ENCODE peak calls at places on chromosomes 16 and 17, in five cellular contexts. C is activated naive CD4-positive, alpha-beta T cell; N is A549; G is stimulated activated CD4-positive, alpha-beta T cell treated with anti-CD3 and anti-CD28 coated beads, Interleukin-1b, Interleukin-23, amount 100 ng/mL, for 1 hour; P is heart left ventricle. E is an unnamed sample.

GRCh38 chr16:82694239-82694874 is 67.6 kb downstream of the CDH13 start:
- DNase-seq in C (no peak), N (no peak), P (no peak), G (no peak), E (no peak)

GRCh38 chr17:17443173-17443572 is 33.6 kb upstream of the MED9 start:
- DNase-seq in P (no peak), G (no peak), N (no peak), C (no peak), E (no peak)

GRCh38 chr17:15957206-15957605 is 12.3 kb downstream of the ADORA2B start:
- DNase-seq in G (no peak), P (no peak), C (no peak), N (no peak), E (no peak)

GRCh38 chr16:86824751-86825310 is 246.5 kb downstream of the FOXL1 start:
- DNase-seq in G (no peak), N (no peak), C (no peak), P (no peak), E (no peak)

GRCh38 chr17:57915980-57916757 is 39.0 kb downstream of the CUEDC1 start:
- DNase-seq in N (no peak), C (no peak), G (no peak), P (no peak), E (no peak)

GRCh38 chr17:72135546-72136325 is 14.9 kb downstream of the SOX9 start:
- DNase-seq in P (no peak), G (no peak), C (no peak), N (no peak), E (no peak)

GRCh38 chr16:1157639-1158455 is 4.9 kb downstream of the CACNA1H start:
- DNase-seq in N (no peak), C (no peak), G (no peak), P (peak), E (no peak)

GRCh38 chr16:77680496-77680895 is 41.8 kb upstream of the NUDT7 start:
- DNase-seq in C (no peak), G (no peak), N (no peak), P (no peak), E (no peak)

GRCh38 chr17:50268632-50269287 is 5.5 kb upstream of the TMEM92 start:
- DNase-seq in N (no peak), P (no peak), C (no peak), G (no peak), E (no peak)

GRCh38 chr16:86930001-86930400 is 351.7 kb downstream of the FOXL1 start:
- DNase-seq in G (no peak), P (no peak), N (no peak), C (no peak), E (no peak)

GRCh38 chr17:74280093-74280513 is 6.1 kb downstream of the DNAI2 start:
- DNase-seq in N (no peak), C (no peak), G (peak), P (no peak), E (no peak)

GRCh38 chr17:47692895-47693666 is 880 bp upstream of the TBKBP1 start:
- DNase-seq in C (no peak), P (no peak), N (no peak), G (no peak), E (no peak)

E was measured in GM18507.